ENCODE peak calls at places on chromosomes 4 and X, in five cellular contexts. T, F, A, S and C are unnamed samples.
A peak's percentile ranks its signal among the peaks of the same experiment; 100 is the strongest.

GRCh38 chrX:135740683-135741149 is 27.3 kb downstream of the CT45A3 start:
- DNase-seq in T (no peak), F (no peak), A (peak; percentile 57), S (no peak), C (no peak)

GRCh38 chr4:189033801-189034347 is 894.6 kb downstream of the TRIML1 start:
- DNase-seq in T (no peak), F (no peak), A (no peak), S (no peak), C (no peak)

GRCh38 chr4:155931634-155932033 is 22.0 kb downstream of the CTSO start:
- DNase-seq in T (no peak), F (no peak), A (no peak), S (no peak), C (no peak)

GRCh38 chr4:124862261-124862660 is 149.7 kb upstream of the ANKRD50 start:
- DNase-seq in T (no peak), F (no peak), A (no peak), S (no peak), C (no peak)

GRCh38 chr4:136277741-136278140 is 1254.6 kb downstream of the PCDH18 start:
- DNase-seq in T (no peak), F (no peak), A (no peak), S (no peak), C (no peak)

GRCh38 chrX:108198420-108198819 is 106.8 kb downstream of the ATG4A start:
- DNase-seq in T (no peak), F (no peak), A (no peak), S (no peak), C (no peak)

GRCh38 chrX:110759785-110760184 is 35.8 kb downstream of the CHRDL1 start:
- DNase-seq in T (no peak), F (no peak), A (no peak), S (no peak), C (no peak)

GRCh38 chr4:119034276-119035008 is 101.2 kb upstream of the MYOZ2 start:
- DNase-seq in T (no peak), F (no peak), A (no peak), S (no peak), C (no peak)

GRCh38 chr4:17762705-17763104 is 18.7 kb downstream of the FAM184B start:
- DNase-seq in T (no peak), F (no peak), A (no peak), S (no peak), C (peak; percentile 41)

GRCh38 chrX:10524578-10524977 is 95.8 kb downstream of the MID1 start:
- DNase-seq in T (no peak), F (no peak), A (no peak), S (no peak), C (no peak)

GRCh38 chrX:24117288-24117687 is 32.2 kb upstream of the ZFX start:
- DNase-seq in T (no peak), F (no peak), A (no peak), S (no peak), C (no peak)

GRCh38 chrX:72011734-72012133 is 101.1 kb downstream of the NHSL2 start:
- DNase-seq in T (no peak), F (no peak), A (no peak), S (no peak), C (no peak)

GRCh38 chrX:2679534-2680485 is 11.3 kb upstream of the CD99 start:
- DNase-seq in T (no peak), F (no peak), A (no peak), S (no peak), C (no peak)

GRCh38 chr4:107366016-107366415 is 329.9 kb upstream of the DKK2 start:
- DNase-seq in T (no peak), F (no peak), A (no peak), S (no peak), C (no peak)

GRCh38 chr4:25823632-25824031 is 39.2 kb downstream of the SEL1L3 start:
- DNase-seq in T (no peak), F (no peak), A (no peak), S (no peak), C (no peak)

GRCh38 chr4:182776376-182777058 is 140.7 kb downstream of the DCTD start:
- DNase-seq in T (no peak), F (no peak), A (no peak), S (no peak), C (no peak)

GRCh38 chr4:141158219-141158618 is 24.9 kb upstream of the RNF150 start:
- DNase-seq in T (no peak), F (no peak), A (no peak), S (no peak), C (no peak)

GRCh38 chr4:119517361-119518229 is 111.0 kb downstream of the PDE5A start:
- DNase-seq in T (no peak), F (no peak), A (no peak), S (no peak), C (no peak)

GRCh38 chr4:3514221-3514780 is 17.9 kb downstream of the LRPAP1 start:
- DNase-seq in T (no peak), F (peak; percentile 39), A (no peak), S (no peak), C (no peak)

GRCh38 chr4:157014621-157015591 is 43.3 kb upstream of the PDGFC start:
- DNase-seq in T (no peak), F (no peak), A (no peak), S (no peak), C (no peak)

GRCh38 chr4:113732923-113733527 is 28.5 kb downstream of the CAMK2D start:
- DNase-seq in T (no peak), F (no peak), A (no peak), S (no peak), C (no peak)

GRCh38 chrX:39736219-39737211 is 361.2 kb downstream of the BCOR start:
- DNase-seq in T (peak; percentile 83), F (peak; percentile 82), A (peak; percentile 92), S (peak; percentile 62), C (no peak)

GRCh38 chr4:56286763-56287162 is 100.5 kb downstream of the AASDH start:
- DNase-seq in T (no peak), F (no peak), A (no peak), S (peak; percentile 61), C (no peak)

GRCh38 chr4:176185068-176185467 is 10.3 kb downstream of the SPATA4 start:
- DNase-seq in T (no peak), F (no peak), A (no peak), S (no peak), C (peak; percentile 43)

GRCh38 chr4:107736924-107737448 is 17.0 kb upstream of the PAPSS1 start:
- DNase-seq in T (no peak), F (no peak), A (no peak), S (peak; percentile 54), C (no peak)

GRCh38 chr4:15963568-15963967 is 593 bp upstream of the FGFBP2 start:
- DNase-seq in T (no peak), F (peak; percentile 71), A (no peak), S (peak; percentile 58), C (no peak)

GRCh38 chr4:38805530-38806145 is 1.0 kb upstream of the TLR1 start:
- DNase-seq in T (no peak), F (peak; percentile 57), A (peak; percentile 69), S (peak; percentile 79), C (no peak)

GRCh38 chrX:40273356-40274050 is 175.7 kb upstream of the BCOR start:
- DNase-seq in T (no peak), F (no peak), A (peak; percentile 76), S (peak; percentile 48), C (no peak)

GRCh38 chr4:87050596-87050995 is 115.8 kb downstream of the AFF1 start:
- DNase-seq in T (no peak), F (no peak), A (peak; percentile 69), S (no peak), C (no peak)

GRCh38 chr4:7369511-7369910 is 65.2 kb downstream of the PSAPL1 start:
- DNase-seq in T (no peak), F (no peak), A (no peak), S (no peak), C (no peak)

GRCh38 chr4:173530326-173531062 is 465 bp upstream of the HAND2 start:
- DNase-seq in T (no peak), F (no peak), A (no peak), S (no peak), C (no peak)

GRCh38 chr4:173527103-173527876 is 2.7 kb downstream of the HAND2 start:
- DNase-seq in T (no peak), F (no peak), A (peak; percentile 56), S (no peak), C (no peak)

GRCh38 chr4:173529505-173530325 is at the start of gene HAND2:
- DNase-seq in T (no peak), F (no peak), A (peak; percentile 84), S (no peak), C (no peak)

GRCh38 chr4:173526724-173527102 is 3.3 kb downstream of the HAND2 start:
- DNase-seq in T (no peak), F (no peak), A (no peak), S (no peak), C (no peak)

DNA sequence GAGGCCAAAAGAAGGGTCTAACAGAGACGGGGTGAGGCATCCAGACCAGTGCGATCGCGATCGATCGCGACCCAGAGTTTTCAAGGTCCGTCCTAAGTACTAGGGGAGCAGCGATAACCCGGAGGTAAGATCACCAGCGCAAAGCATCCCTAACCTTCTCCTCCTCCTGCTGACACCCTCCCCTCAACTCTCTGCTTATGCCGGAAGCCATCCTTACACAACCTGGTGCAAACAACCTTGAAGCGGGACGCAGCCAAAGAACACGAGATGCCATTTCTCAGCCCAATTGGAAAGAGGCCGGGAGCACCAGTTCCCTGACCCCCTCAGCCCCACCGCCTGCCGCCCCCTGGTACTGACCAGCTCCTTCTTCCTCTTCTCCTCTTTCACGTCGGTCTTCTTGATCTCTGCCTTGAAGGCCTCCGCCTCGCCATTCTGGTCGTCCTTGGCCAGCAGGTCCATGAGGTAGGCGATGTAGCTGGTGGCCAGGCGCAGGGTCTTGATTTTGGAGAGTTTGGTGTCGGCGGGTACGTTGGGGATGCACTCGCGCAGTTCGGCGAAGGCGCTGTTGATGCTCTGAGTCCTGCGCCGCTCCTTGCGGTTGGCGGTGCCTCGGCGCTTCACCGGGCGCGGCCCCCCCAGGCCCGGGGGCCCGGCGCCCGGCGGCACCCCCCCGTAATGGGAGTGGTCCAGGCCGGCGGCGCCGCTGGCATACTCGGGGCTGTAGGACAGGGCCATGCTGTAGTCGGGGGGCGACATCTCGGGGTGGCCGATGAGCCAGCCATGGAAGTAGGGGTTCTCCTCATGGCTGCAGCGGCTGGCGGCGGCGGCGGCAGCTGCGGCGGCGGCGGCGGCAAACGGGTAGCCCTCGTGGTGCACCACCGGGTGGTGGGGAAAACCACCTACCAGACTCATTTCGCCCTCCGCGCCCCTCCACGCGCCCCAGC is 1.4 kb downstream of the HAND2 start:
- DNase-seq in T (no peak), F (no peak), A (peak; percentile 56), S (no peak), C (no peak)
- H3K27ac ChIP-seq in T (peak overlapping the region; percentile 72), F (no peak overlapping the region), A (peak overlapping the region; percentile 95), S (peak overlapping the region; percentile 49), C (no peak overlapping the region)

DNA sequence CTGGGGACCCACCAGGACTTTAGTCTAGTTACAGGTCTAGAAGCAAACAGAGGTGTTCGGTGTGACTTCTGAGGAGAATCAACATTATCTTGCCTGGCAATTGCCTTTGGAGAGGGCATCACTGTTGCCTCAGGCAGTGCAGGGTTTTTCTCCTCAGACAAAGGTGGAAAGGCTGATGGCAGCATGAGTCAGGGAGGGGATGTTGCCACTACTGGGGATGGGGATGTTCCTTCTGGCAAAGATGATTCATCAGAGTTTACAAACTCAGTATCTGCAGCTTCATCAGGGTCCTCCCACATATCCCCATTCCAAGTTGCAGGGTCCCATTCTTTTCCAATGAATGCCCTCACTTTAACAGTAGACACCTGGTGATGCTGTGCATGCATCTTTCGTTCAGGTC is 91.3 kb upstream of the GALNTL6 start:
- DNase-seq in T (no peak), F (no peak), A (no peak), S (no peak), C (no peak)
- H3K27ac ChIP-seq in T (no peak overlapping the region), F (no peak overlapping the region), A (no peak overlapping the region), S (no peak overlapping the region), C (no peak overlapping the region)

GRCh38 chr4:121785479-121785878 is 15.6 kb upstream of the EXOSC9 start:
- DNase-seq in T (no peak), F (no peak), A (no peak), S (no peak), C (no peak)
- H3K27ac ChIP-seq in T (no peak overlapping the region), F (no peak overlapping the region), A (no peak overlapping the region), S (no peak overlapping the region), C (peak overlapping the region; percentile 31)

GRCh38 chrX:32778965-32779364 is 432.4 kb downstream of the DMD start:
- DNase-seq in T (no peak), F (no peak), A (no peak), S (no peak), C (no peak)
- H3K27ac ChIP-seq in T (no peak overlapping the region), F (no peak overlapping the region), A (no peak overlapping the region), S (no peak overlapping the region), C (no peak overlapping the region)